ENCODE peak calls at places on chromosomes 7 and 10, in five cellular contexts. W is IMR-90, N is upper lobe of left lung, U is mesothelial cell of epicardium, K is A549. Q is an unnamed sample.

GRCh38 chr10:69344591-69345244 is 66.4 kb downstream of the HK1 start:
- DNase-seq in W (no peak), N (no peak), U (no peak), K (no peak), Q (peak)

GRCh38 chr7:70695804-70696104 is 436.2 kb upstream of the GALNT17 start:
- DNase-seq in W (no peak), N (no peak), U (no peak), K (no peak), Q (no peak)

GRCh38 chr10:114645729-114646128 is 12.3 kb downstream of the ABLIM1 start:
- DNase-seq in W (no peak), N (no peak), U (no peak), K (no peak), Q (no peak)

GRCh38 chr10:5583525-5584175 is 58.9 kb downstream of the CALML3 start:
- DNase-seq in W (no peak), N (peak), U (peak), K (no peak), Q (no peak)

GRCh38 chr10:43056568-43057011 is 20.3 kb upstream of the RET start:
- DNase-seq in W (no peak), N (no peak), U (no peak), K (no peak), Q (no peak)

GRCh38 chr10:15146366-15146765 is 22.1 kb downstream of the NMT2 start:
- DNase-seq in W (no peak), N (no peak), U (no peak), K (no peak), Q (no peak)

GRCh38 chr10:94963901-94964300 is 25.4 kb downstream of the CYP2C9 start:
- DNase-seq in W (peak), N (no peak), U (no peak), K (peak), Q (peak)

GRCh38 chr10:108544500-108545120 is 1378.7 kb downstream of the XPNPEP1 start:
- DNase-seq in W (peak), N (peak), U (peak), K (peak), Q (peak)

GRCh38 chr7:27236053-27236410 is 6.6 kb upstream of the EVX1 start:
- DNase-seq in W (no peak), N (no peak), U (no peak), K (no peak), Q (no peak)

GRCh38 chr7:107014381-107015023 is 30.0 kb upstream of the PRKAR2B start:
- DNase-seq in W (peak), N (no peak), U (no peak), K (no peak), Q (no peak)

GRCh38 chr10:93435621-93436385 is 46.3 kb downstream of the MYOF start:
- DNase-seq in W (peak), N (peak), U (no peak), K (peak), Q (no peak)

GRCh38 chr7:102472126-102473041 is 6.3 kb downstream of the POLR2J start:
- DNase-seq in W (no peak), N (no peak), U (peak), K (no peak), Q (no peak)

GRCh38 chr7:885261-885892 is 9.0 kb downstream of the GET4 start:
- DNase-seq in W (no peak), N (no peak), U (no peak), K (no peak), Q (no peak)

GRCh38 chr7:123916240-123916724 is 8.8 kb upstream of the SPAM1 start:
- DNase-seq in W (peak), N (no peak), U (no peak), K (peak), Q (peak)

GRCh38 chr10:101767600-101767945 is 8.3 kb downstream of the FGF8 start:
- DNase-seq in W (no peak), N (no peak), U (no peak), K (no peak), Q (no peak)

GRCh38 chr7:69610675-69611037 is 12.4 kb downstream of the AUTS2 start:
- DNase-seq in W (no peak), N (no peak), U (no peak), K (no peak), Q (no peak)

GRCh38 chr7:127776776-127777390 is 124.9 kb downstream of the SND1 start:
- DNase-seq in W (peak), N (no peak), U (no peak), K (no peak), Q (no peak)

GRCh38 chr10:33277135-33277536 is 57.3 kb downstream of the NRP1 start:
- DNase-seq in W (peak), N (peak), U (no peak), K (peak), Q (no peak)

GRCh38 chr10:102335184-102335583 is 60.3 kb upstream of the NFKB2 start:
- DNase-seq in W (peak), N (peak), U (no peak), K (no peak), Q (no peak)

GRCh38 chr10:96266118-96266770 is 5.1 kb downstream of the BLNK start:
- DNase-seq in W (no peak), N (no peak), U (no peak), K (no peak), Q (no peak)

GRCh38 chr10:35453855-35454532 is 117.7 kb downstream of the CCNY start:
- DNase-seq in W (peak), N (no peak), U (no peak), K (no peak), Q (no peak)

GRCh38 chr10:118698421-118698820 is 56.3 kb downstream of the CACUL1 start:
- DNase-seq in W (peak), N (no peak), U (no peak), K (peak), Q (peak)

GRCh38 chr7:158655931-158656441 is 48.6 kb downstream of the NCAPG2 start:
- DNase-seq in W (no peak), N (no peak), U (no peak), K (no peak), Q (peak)

GRCh38 chr7:119175916-119176627 is 951.6 kb downstream of the ANKRD7 start:
- DNase-seq in W (peak), N (peak), U (peak), K (peak), Q (peak)

GRCh38 chr10:48603421-48604038 is 1.3 kb downstream of the ARHGAP22 start:
- DNase-seq in W (peak), N (peak), U (no peak), K (no peak), Q (no peak)

GRCh38 chr7:49597805-49598204 is 175.6 kb upstream of the VWC2 start:
- DNase-seq in W (no peak), N (no peak), U (no peak), K (no peak), Q (no peak)

GRCh38 chr10:68471586-68472408 is at the start of gene DNA2:
- DNase-seq in W (peak), N (peak), U (peak), K (peak), Q (peak)

GRCh38 chr7:99918959-99919813 is at the start of gene TRIM4:
- DNase-seq in W (peak), N (peak), U (peak), K (peak), Q (peak)
- TF ChIP-seq CTCF in W (peak), N (peak), U (no peak), K (peak), Q (no peak)

DNA sequence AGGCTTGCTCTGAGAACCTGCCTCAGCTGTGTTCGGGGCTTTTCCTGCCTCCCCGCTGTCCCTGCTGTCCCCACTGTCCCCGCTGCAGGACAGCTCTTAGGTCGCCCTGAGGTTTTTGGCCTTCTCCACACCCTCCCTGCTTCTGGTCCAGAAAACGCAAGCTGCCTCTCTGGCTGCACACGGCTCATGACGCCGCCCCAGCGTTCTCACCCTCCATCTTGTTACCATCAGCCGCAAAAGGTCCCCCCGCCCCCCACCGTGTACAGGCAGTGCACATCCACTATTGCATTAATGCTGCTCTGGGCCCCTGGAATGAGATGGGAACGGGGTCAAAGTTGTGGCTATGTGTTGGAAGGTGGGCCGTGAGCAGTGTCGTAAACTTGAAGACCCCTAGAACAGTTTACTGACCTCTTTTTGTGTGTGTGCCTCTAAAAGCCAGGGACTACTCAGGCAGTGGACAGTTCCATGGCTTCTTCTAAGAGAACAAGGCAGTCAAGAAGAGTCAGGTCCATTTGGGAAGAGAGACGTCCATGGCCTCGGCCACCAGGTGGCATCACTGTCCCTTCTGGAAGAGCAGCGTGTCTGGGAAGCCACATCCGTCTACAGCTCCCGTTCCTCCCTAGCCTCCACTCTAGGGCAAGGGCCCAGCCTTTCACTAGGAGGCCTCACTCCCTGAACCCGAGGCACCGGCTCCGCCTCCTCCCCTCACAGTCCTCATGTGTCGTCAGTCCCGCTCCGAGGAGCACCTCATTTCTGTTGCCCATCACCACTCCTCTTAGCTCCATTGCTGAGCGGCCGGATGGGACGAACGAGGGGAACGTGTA is 38.5 kb upstream of the MKRN1 start:
- DNase-seq in W (peak), N (peak), U (peak), K (peak), Q (peak)
- TF ChIP-seq CTCF in W (peak), N (peak), U (peak), K (peak), Q (peak)

DNA sequence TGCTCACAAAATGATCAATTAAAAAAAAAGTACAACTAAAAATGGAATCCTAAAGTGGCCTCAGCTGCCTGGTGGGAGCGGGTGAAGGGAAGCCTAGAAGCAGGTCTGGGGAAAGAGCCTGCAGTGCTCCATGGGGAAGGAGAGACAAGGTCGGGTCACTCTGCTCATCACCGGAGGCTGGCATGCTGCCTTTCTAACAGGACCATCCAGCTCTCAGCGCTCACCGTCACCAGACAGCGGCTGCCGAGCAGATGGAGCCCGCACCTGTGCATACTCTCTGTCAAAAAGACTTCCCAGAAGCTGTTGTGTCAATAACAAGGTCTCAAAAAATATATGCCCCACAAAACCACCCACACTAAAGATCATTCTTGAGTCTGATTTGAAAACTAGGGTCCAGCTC is 112.8 kb downstream of the BAMBI start:
- DNase-seq in W (no peak), N (no peak), U (no peak), K (no peak), Q (no peak)
- TF ChIP-seq CTCF in W (no peak), N (no peak), U (no peak), K (no peak), Q (no peak)

GRCh38 chr7:30285531-30286284 is 1.3 kb downstream of the ZNRF2 start:
- DNase-seq in W (peak), N (peak), U (peak), K (peak), Q (peak)
- TF ChIP-seq CTCF in W (no peak), N (no peak), U (no peak), K (no peak), Q (no peak)

GRCh38 chr7:96501318-96501717 is 179.4 kb upstream of the SLC25A13 start:
- DNase-seq in W (no peak), N (no peak), U (no peak), K (no peak), Q (no peak)

GRCh38 chr7:96495751-96496216 is 173.9 kb upstream of the SLC25A13 start:
- DNase-seq in W (no peak), N (no peak), U (no peak), K (no peak), Q (no peak)

GRCh38 chr7:96499532-96499931 is 177.6 kb upstream of the SLC25A13 start:
- DNase-seq in W (no peak), N (no peak), U (no peak), K (no peak), Q (no peak)

GRCh38 chr7:96497567-96497966 is 175.7 kb upstream of the SLC25A13 start:
- DNase-seq in W (no peak), N (no peak), U (no peak), K (no peak), Q (no peak)
- TF ChIP-seq CTCF in W (no peak), N (no peak), U (no peak), K (no peak), Q (no peak)

GRCh38 chr7:30977896-30978564 is 14.3 kb downstream of the GHRHR start:
- DNase-seq in W (peak), N (peak), U (peak), K (peak), Q (no peak)
- TF ChIP-seq CTCF in W (peak), N (peak), U (no peak), K (peak), Q (peak)

GRCh38 chr10:61973923-61974322 is 72.4 kb downstream of the ARID5B start:
- DNase-seq in W (no peak), N (no peak), U (no peak), K (no peak), Q (no peak)

GRCh38 chr10:61974611-61975010 is 73.1 kb downstream of the ARID5B start:
- DNase-seq in W (peak), N (no peak), U (peak), K (no peak), Q (no peak)

GRCh38 chr10:61981460-61981859 is 80.0 kb downstream of the ARID5B start:
- DNase-seq in W (no peak), N (no peak), U (no peak), K (no peak), Q (no peak)

GRCh38 chr10:61975107-61975932 is 73.8 kb downstream of the ARID5B start:
- DNase-seq in W (peak), N (no peak), U (no peak), K (peak), Q (no peak)

GRCh38 chr10:61978965-61979364 is 77.5 kb downstream of the ARID5B start:
- DNase-seq in W (no peak), N (peak), U (no peak), K (no peak), Q (no peak)
- TF ChIP-seq CTCF in W (no peak), N (peak), U (no peak), K (no peak), Q (peak)